ENCODE peak calls at places on chromosomes 4 and X, in eight cellular contexts. D, H, S, N, J, E, B and F are unnamed samples.

GRCh38 chr4:51885371-51885770 is 42.4 kb downstream of the DCUN1D4 start:
- DNase-seq in D (no peak), H (no peak), S (no peak), N (peak; percentile 29), J (peak; percentile 63), E (no peak), B (no peak), F (no peak)

GRCh38 chr4:55635282-55635681 is 816 bp downstream of the NMU start:
- DNase-seq in D (no peak), H (no peak), S (no peak), N (no peak), J (no peak), E (no peak), B (no peak), F (no peak)

GRCh38 chr4:8072235-8072968 is 86.2 kb downstream of the ABLIM2 start:
- DNase-seq in D (no peak), H (no peak), S (no peak), N (no peak), J (no peak), E (no peak), B (no peak), F (no peak)

GRCh38 chr4:156255608-156256007 is 301.9 kb upstream of the CTSO start:
- DNase-seq in D (no peak), H (no peak), S (peak; percentile 47), N (no peak), J (no peak), E (no peak), B (no peak), F (no peak)

GRCh38 chrX:121000589-121000988 is 15.0 kb upstream of the CT47A1 start:
- DNase-seq in D (no peak), H (no peak), S (no peak), N (no peak), J (peak; percentile 41), E (no peak), B (no peak), F (no peak)

GRCh38 chr4:7444314-7444713 is 9.6 kb upstream of the PSAPL1 start:
- DNase-seq in D (no peak), H (peak; percentile 13), S (no peak), N (no peak), J (no peak), E (no peak), B (no peak), F (no peak)

GRCh38 chr4:11623726-11624037 is 195.0 kb upstream of the HS3ST1 start:
- DNase-seq in D (no peak), H (no peak), S (no peak), N (no peak), J (peak; percentile 60), E (no peak), B (no peak), F (no peak)

GRCh38 chrX:2710496-2710895 is 19.4 kb downstream of the CD99 start:
- DNase-seq in D (no peak), H (no peak), S (no peak), N (no peak), J (peak; percentile 42), E (peak; percentile 71), B (no peak), F (no peak)

GRCh38 chrX:129597905-129598304 is 56.9 kb downstream of the APLN start:
- DNase-seq in D (no peak), H (no peak), S (no peak), N (no peak), J (no peak), E (no peak), B (no peak), F (no peak)

GRCh38 chr4:21097026-21097425 is 396.8 kb downstream of the PACRGL start:
- DNase-seq in D (no peak), H (no peak), S (no peak), N (no peak), J (no peak), E (no peak), B (no peak), F (no peak)

GRCh38 chrX:37420756-37421155 is 71.6 kb downstream of the PRRG1 start:
- DNase-seq in D (no peak), H (no peak), S (no peak), N (no peak), J (peak; percentile 11), E (no peak), B (no peak), F (no peak)

GRCh38 chr4:143224255-143224654 is 39.5 kb downstream of the USP38 start:
- DNase-seq in D (no peak), H (no peak), S (no peak), N (no peak), J (no peak), E (no peak), B (no peak), F (no peak)

GRCh38 chr4:2794707-2795557 is 2.0 kb downstream of the SH3BP2 start:
- DNase-seq in D (no peak), H (peak; percentile 80), S (no peak), N (no peak), J (peak; percentile 79), E (no peak), B (peak; percentile 56), F (peak; percentile 40)

GRCh38 chr4:77007358-77008230 is 58.0 kb downstream of the SEPTIN11 start:
- DNase-seq in D (no peak), H (peak; percentile 31), S (no peak), N (no peak), J (peak; percentile 91), E (peak; percentile 68), B (no peak), F (peak; percentile 54)

GRCh38 chr4:54659213-54660144 is 1.7 kb downstream of the KIT start:
- DNase-seq in D (no peak), H (no peak), S (no peak), N (peak; percentile 4), J (peak; percentile 53), E (no peak), B (no peak), F (no peak)

GRCh38 chr4:133151301-133151680 is 2.2 kb downstream of the PCDH10 start:
- DNase-seq in D (no peak), H (no peak), S (no peak), N (no peak), J (peak; percentile 8), E (no peak), B (peak; percentile 53), F (no peak)

GRCh38 chr4:168077726-168078239 is 14.6 kb upstream of the ANXA10 start:
- DNase-seq in D (no peak), H (no peak), S (no peak), N (no peak), J (no peak), E (no peak), B (no peak), F (no peak)

GRCh38 chr4:123749408-123749807 is 352.8 kb downstream of the SPRY1 start:
- DNase-seq in D (no peak), H (peak; percentile 77), S (no peak), N (no peak), J (no peak), E (no peak), B (no peak), F (no peak)

GRCh38 chr4:98546910-98547544 is 111.4 kb downstream of the TSPAN5 start:
- DNase-seq in D (no peak), H (peak; percentile 46), S (no peak), N (no peak), J (peak; percentile 83), E (no peak), B (no peak), F (peak; percentile 59)

GRCh38 chrX:34805951-34806350 is 136.6 kb upstream of the FAM47B start:
- DNase-seq in D (no peak), H (no peak), S (no peak), N (no peak), J (peak; percentile 2), E (no peak), B (no peak), F (no peak)

GRCh38 chr4:84800256-84800655 is 166.2 kb downstream of the WDFY3 start:
- DNase-seq in D (no peak), H (no peak), S (no peak), N (no peak), J (no peak), E (no peak), B (no peak), F (no peak)

GRCh38 chr4:186109245-186109644 is 4.7 kb downstream of the FAM149A start:
- DNase-seq in D (no peak), H (no peak), S (no peak), N (no peak), J (no peak), E (no peak), B (no peak), F (no peak)

GRCh38 chr4:89954906-89955305 is 60.3 kb downstream of the MMRN1 start:
- DNase-seq in D (no peak), H (no peak), S (no peak), N (no peak), J (no peak), E (no peak), B (no peak), F (no peak)

GRCh38 chrX:28552322-28552721 is 34.9 kb upstream of the IL1RAPL1 start:
- DNase-seq in D (no peak), H (no peak), S (no peak), N (no peak), J (peak; percentile 54), E (no peak), B (no peak), F (no peak)

GRCh38 chrX:69321789-69322188 is 156.5 kb upstream of the PJA1 start:
- DNase-seq in D (no peak), H (no peak), S (no peak), N (no peak), J (no peak), E (no peak), B (no peak), F (no peak)

GRCh38 chrX:70411475-70411874 is 11.6 kb upstream of the GDPD2 start:
- DNase-seq in D (no peak), H (no peak), S (no peak), N (no peak), J (no peak), E (no peak), B (no peak), F (no peak)

GRCh38 chr4:113781439-113782040 is 20.0 kb upstream of the CAMK2D start:
- DNase-seq in D (no peak), H (no peak), S (no peak), N (peak; percentile 19), J (peak; percentile 70), E (no peak), B (no peak), F (no peak)

GRCh38 chr4:149140841-149141240 is 674.8 kb downstream of the IQCM start:
- DNase-seq in D (no peak), H (no peak), S (no peak), N (no peak), J (peak; percentile 43), E (no peak), B (no peak), F (no peak)

GRCh38 chr4:23999714-24000113 is 109.9 kb upstream of the PPARGC1A start:
- DNase-seq in D (no peak), H (no peak), S (no peak), N (no peak), J (no peak), E (no peak), B (no peak), F (no peak)

GRCh38 chr4:1792832-1793495 is at the start of gene FGFR3:
- DNase-seq in D (peak; percentile 8), H (peak; percentile 71), S (no peak), N (peak; percentile 92), J (no peak), E (no peak), B (peak; percentile 73), F (no peak)

GRCh38 chr4:724131-724530 is 18.5 kb downstream of the PCGF3 start:
- DNase-seq in D (no peak), H (no peak), S (no peak), N (no peak), J (no peak), E (no peak), B (no peak), F (no peak)

GRCh38 chr4:117783716-117784115 is 250.6 kb upstream of the NDST3 start:
- DNase-seq in D (no peak), H (no peak), S (no peak), N (no peak), J (peak; percentile 12), E (no peak), B (no peak), F (peak; percentile 11)

GRCh38 chr4:158644341-158644740 is 27.3 kb downstream of the C4orf46 start:
- DNase-seq in D (no peak), H (no peak), S (no peak), N (no peak), J (no peak), E (no peak), B (no peak), F (no peak)

GRCh38 chr4:99855677-99856076 is 38.5 kb downstream of the LAMTOR3 start:
- DNase-seq in D (no peak), H (no peak), S (no peak), N (peak; percentile 49), J (no peak), E (no peak), B (no peak), F (no peak)